ENCODE peak calls at places on chromosomes 2 and 18, in ten cellular contexts. B is AG10803; G is NCI-H1436; J is A549; Y is pons; A is stimulated activated naive CD4-positive, alpha-beta T cell; K is activated gamma-delta T cell treated with Interleukin-2 at 50 U/mL for 16 hours; W is T-helper 1 cell; C is C1 segment of cervical spinal cord; U is astrocyte. M is an unnamed sample.

GRCh38 chr18:58766164-58766563 is 94.9 kb downstream of the MALT1 start:
- DNase-seq in C (no peak), B (no peak), A (no peak), J (no peak), G (no peak), W (no peak), K (no peak), U (no peak), Y (no peak), M (no peak)

GRCh38 chr2:149768320-149768799 is 180.8 kb upstream of the MMADHC start:
- DNase-seq in W (no peak), A (no peak), J (no peak), Y (peak), B (peak), K (no peak), C (no peak), U (peak), G (peak), M (no peak)

GRCh38 chr2:172986040-172986439 is 89.6 kb upstream of the MAP3K20 start:
- DNase-seq in K (no peak), Y (no peak), G (no peak), U (no peak), A (no peak), W (no peak), J (no peak), C (no peak), B (no peak), M (no peak)

GRCh38 chr2:235238537-235238936 is 255.3 kb upstream of the AGAP1 start:
- DNase-seq in B (peak), C (no peak), J (no peak), G (no peak), A (no peak), K (no peak), W (no peak), U (peak), Y (peak), M (no peak)

GRCh38 chr2:63044360-63045327 is 6.0 kb upstream of the OTX1 start:
- DNase-seq in B (no peak), K (no peak), C (no peak), W (no peak), G (no peak), A (no peak), U (no peak), J (no peak), Y (no peak), M (no peak)

GRCh38 chr2:199505755-199506403 is 48.1 kb upstream of the SATB2 start:
- DNase-seq in W (no peak), A (no peak), U (no peak), Y (no peak), K (no peak), B (no peak), G (no peak), C (no peak), J (no peak), M (no peak)

GRCh38 chr2:95305341-95306058 is 8.4 kb downstream of the KCNIP3 start:
- DNase-seq in J (no peak), B (peak), A (no peak), Y (no peak), W (no peak), K (no peak), G (no peak), C (no peak), U (peak), M (no peak)

GRCh38 chr18:10274327-10274726 is 180.1 kb upstream of the APCDD1 start:
- DNase-seq in A (no peak), G (no peak), W (no peak), J (no peak), U (peak), K (no peak), Y (no peak), C (no peak), B (peak), M (no peak)

GRCh38 chr2:237689569-237690131 is 62.3 kb downstream of the LRRFIP1 start:
- DNase-seq in A (no peak), C (no peak), B (no peak), K (no peak), U (no peak), W (no peak), Y (no peak), G (no peak), J (no peak), M (no peak)

GRCh38 chr18:79584491-79585394 is 94.9 kb upstream of the CTDP1 start:
- DNase-seq in U (no peak), W (no peak), A (no peak), B (no peak), J (no peak), K (no peak), G (no peak), Y (no peak), C (no peak), M (no peak)

GRCh38 chr18:56257215-56257614 is 381.2 kb downstream of the TXNL1 start:
- DNase-seq in Y (no peak), B (peak), C (no peak), W (no peak), G (no peak), K (no peak), A (no peak), U (peak), J (no peak), M (no peak)

GRCh38 chr2:232239956-232240681 is 138.4 kb upstream of the ALPP start:
- DNase-seq in A (no peak), Y (no peak), J (no peak), K (no peak), G (no peak), B (no peak), C (no peak), W (no peak), U (peak), M (no peak)

GRCh38 chr2:134917219-134917957 is 1.2 kb upstream of the CCNT2 start:
- DNase-seq in K (peak), J (no peak), W (no peak), Y (peak), A (peak), G (no peak), B (no peak), U (no peak), C (no peak), M (no peak)

GRCh38 chr2:20326163-20326780 is 24.4 kb downstream of the PUM2 start:
- DNase-seq in U (peak), G (peak), B (peak), K (peak), Y (peak), A (peak), C (no peak), W (peak), J (peak), M (peak)

GRCh38 chr2:229445013-229445412 is 173.9 kb upstream of the PID1 start:
- DNase-seq in A (no peak), J (peak), B (peak), W (no peak), U (peak), Y (peak), G (no peak), C (peak), K (no peak), M (no peak)